ENCODE peak calls at places on chromosomes 11 and 22, in five cellular contexts. C is lower leg skin, Q is adrenal gland, D is astrocyte of the cerebellum, I is left ventricle myocardium inferior. T is an unnamed sample.

GRCh38 chr11:113690619-113691569 is 15.2 kb downstream of the TMPRSS5 start:
- DNase-seq in I (no peak), C (no peak), D (no peak), Q (peak), T (no peak)

GRCh38 chr11:36249271-36249670 is 40.0 kb downstream of the COMMD9 start:
- DNase-seq in Q (no peak), I (no peak), D (peak), C (no peak), T (peak)

GRCh38 chr22:50192056-50192824 is 6.5 kb downstream of the TRABD start:
- DNase-seq in D (no peak), C (no peak), I (no peak), Q (no peak), T (no peak)

GRCh38 chr11:3942956-3943497 is 87.6 kb downstream of the STIM1 start:
- DNase-seq in Q (no peak), C (no peak), I (no peak), D (no peak), T (no peak)

GRCh38 chr11:70104419-70104818 is 26.3 kb downstream of the ANO1 start:
- DNase-seq in I (no peak), Q (no peak), C (no peak), D (no peak), T (peak)

GRCh38 chr11:107272561-107272960 is 185.1 kb downstream of the CWF19L2 start:
- DNase-seq in D (no peak), I (no peak), Q (no peak), C (no peak), T (no peak)

GRCh38 chr22:29569011-29569678 is 11.8 kb downstream of the NIPSNAP1 start:
- DNase-seq in D (no peak), I (no peak), Q (no peak), C (no peak), T (no peak)

GRCh38 chr11:4589024-4589423 is 4.8 kb upstream of the OR52I1 start:
- DNase-seq in C (no peak), D (no peak), Q (no peak), I (no peak), T (no peak)

GRCh38 chr22:49147171-49147570 is 680.5 kb downstream of the BRD1 start:
- DNase-seq in I (no peak), D (no peak), C (no peak), Q (no peak), T (no peak)

GRCh38 chr11:131111775-131112174 is 195.5 kb upstream of the SNX19 start:
- DNase-seq in Q (no peak), I (no peak), C (no peak), D (no peak), T (no peak)

GRCh38 chr11:131109256-131109655 is 193.0 kb upstream of the SNX19 start:
- DNase-seq in C (no peak), I (no peak), D (no peak), Q (no peak), T (no peak)

DNA sequence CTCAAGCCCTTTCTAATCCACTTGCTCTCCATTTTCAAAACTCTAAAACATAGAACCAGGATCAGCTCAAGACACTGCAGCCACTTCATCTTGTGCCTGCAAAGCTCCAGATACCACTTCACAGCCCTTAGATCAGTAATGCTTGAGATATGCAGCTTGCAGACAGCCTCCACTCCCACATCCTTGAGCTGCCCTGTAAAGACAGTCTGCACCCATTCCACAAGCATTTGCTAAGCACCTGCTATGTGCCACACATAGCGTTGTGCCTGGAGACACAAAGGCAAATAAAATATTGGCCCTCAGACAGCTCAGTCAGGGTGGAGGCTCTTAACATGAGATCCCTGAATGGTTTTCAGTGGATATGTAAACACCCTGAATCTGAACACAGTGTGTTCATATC is 192.5 kb upstream of the SNX19 start:
- DNase-seq in D (no peak), Q (no peak), C (no peak), I (no peak), T (no peak)
- H3K4me3 ChIP-seq in D (no peak), Q (no peak), C (no peak), I (no peak), T (no peak)

GRCh38 chr11:27717377-27717776 is 17.1 kb upstream of the BDNF start:
- DNase-seq in I (no peak), Q (no peak), D (no peak), C (no peak), T (no peak)
- TF ChIP-seq CTCF in I (no peak), Q (no peak), D (no peak), C (no peak), T (peak)

DNA sequence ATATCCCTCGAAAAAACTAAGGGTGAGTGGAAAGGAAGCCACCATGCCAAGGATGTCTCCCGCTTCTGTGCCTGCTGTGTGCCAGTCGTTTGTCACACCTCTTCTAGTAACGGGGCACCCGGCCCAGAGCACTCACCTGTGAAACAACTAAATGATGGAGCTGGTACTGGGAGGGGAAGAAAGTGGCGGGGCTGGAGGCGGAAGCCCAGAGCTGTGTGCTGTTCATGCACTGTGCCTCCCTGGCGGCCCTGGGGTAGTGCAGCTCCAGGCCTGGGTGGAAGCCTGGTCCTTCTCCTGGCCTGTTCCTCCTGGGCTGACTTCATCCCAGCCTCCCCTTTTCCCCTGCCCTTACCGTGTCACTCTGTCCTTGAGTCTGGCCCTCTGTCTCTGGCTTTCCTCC is 130.2 kb downstream of the CEP164 start:
- DNase-seq in I (no peak), Q (no peak), C (no peak), D (no peak), T (no peak)
- H3K4me3 ChIP-seq in I (no peak), Q (no peak), C (no peak), D (no peak), T (no peak)

DNA sequence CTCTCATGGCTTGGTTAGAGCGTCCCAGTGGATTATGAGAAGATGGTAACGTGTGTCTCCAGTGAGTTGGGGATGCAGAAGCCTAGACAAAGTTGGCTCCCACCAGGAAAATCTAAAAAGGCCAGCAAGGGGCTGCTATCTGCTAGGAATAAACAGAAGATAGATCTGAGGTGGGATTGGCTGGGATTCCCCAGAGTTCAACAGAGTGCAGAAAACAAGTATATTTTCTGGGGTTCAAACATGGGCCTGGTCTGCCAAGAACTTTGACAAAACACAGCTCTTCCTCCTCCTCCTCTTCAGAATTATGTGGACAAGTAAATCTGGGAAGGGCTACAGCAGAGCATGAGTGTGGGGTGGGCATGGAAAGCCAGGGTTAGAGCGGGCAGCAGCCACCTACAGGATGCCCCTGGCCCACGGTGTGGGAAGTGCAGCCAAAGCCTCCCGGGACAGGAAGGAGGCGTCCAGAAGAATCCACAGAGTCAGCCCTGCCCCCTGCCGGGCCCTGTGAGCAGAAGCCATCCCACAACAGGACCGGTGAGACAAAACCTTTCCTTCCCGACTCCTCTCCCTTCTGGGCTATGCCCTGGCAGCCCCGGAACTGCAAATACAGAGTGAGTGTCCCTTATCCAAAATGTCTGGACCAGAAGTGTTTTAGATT is 67.1 kb downstream of the CD82 start:
- DNase-seq in Q (peak), D (no peak), I (no peak), C (peak), T (no peak)
- TF ChIP-seq CTCF in Q (peak), D (peak), I (peak), C (no peak), T (no peak)

DNA sequence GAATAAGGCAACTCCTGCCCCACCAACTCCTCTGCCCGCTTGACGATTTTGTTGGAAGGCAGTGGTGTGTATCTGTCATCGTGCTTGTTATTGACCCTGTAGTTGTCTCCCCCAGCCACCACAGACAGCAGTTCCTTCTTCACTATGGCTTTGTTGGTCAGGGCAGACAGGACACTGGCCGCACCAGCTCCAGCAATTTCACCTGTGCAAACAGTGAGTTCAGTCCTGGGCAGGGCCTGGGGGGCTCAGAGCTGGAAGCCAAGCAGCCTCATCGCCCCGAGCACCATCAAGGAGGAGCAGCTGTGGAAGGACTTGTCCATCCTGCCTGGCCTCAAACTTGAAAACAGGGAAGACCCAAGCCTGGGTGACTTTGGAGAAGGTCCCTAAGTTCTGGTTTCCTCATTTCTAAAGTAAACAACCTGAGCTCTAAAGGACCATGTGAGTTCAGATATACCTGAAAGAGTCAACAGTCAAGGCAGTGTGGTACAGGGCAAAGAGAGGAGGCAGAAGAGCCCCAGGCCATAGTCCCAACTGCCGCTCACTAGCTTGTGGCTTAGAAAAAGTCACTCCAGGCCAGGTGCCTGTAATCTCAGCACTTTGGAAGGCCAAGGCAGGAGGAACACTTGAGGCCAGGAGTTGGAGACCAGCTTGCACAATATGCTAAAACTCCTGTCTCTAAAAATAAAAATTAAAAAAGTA is 4.6 kb downstream of the PLAAT2 start:
- DNase-seq in I (no peak), Q (no peak), D (no peak), C (no peak), T (no peak)
- H3K4me3 ChIP-seq in I (no peak), Q (no peak), D (no peak), C (no peak), T (no peak)

GRCh38 chr11:34788642-34789041 is 127.5 kb downstream of the APIP start:
- DNase-seq in C (no peak), D (no peak), I (no peak), Q (no peak), T (no peak)

GRCh38 chr11:34787348-34787747 is 128.8 kb downstream of the APIP start:
- DNase-seq in I (no peak), D (no peak), Q (no peak), C (no peak), T (no peak)

GRCh38 chr11:34787899-34788298 is 128.3 kb downstream of the APIP start:
- DNase-seq in D (no peak), I (no peak), Q (no peak), C (no peak), T (no peak)

GRCh38 chr11:34783816-34784317 is 132.3 kb downstream of the APIP start:
- DNase-seq in D (no peak), Q (no peak), I (no peak), C (no peak), T (no peak)

GRCh38 chr11:34784318-34784841 is 131.8 kb downstream of the APIP start:
- DNase-seq in C (no peak), Q (no peak), D (no peak), I (no peak), T (no peak)
- TF ChIP-seq CTCF in C (no peak), Q (no peak), D (no peak), I (no peak), T (no peak)

T was measured in kidney epithelial cell.